ENCODE peak calls at places on chromosome 4, in ten cellular contexts. A is midbrain, Y is dermis microvascular lymphatic vessel endothelial cell, D is progenitor cell of endocrine pancreas, M is COLO829, Q is HEK293T, U is iris pigment epithelial cell, V is NCI-H1092, T is colonic mucosa, L is Caki2. R is an unnamed sample.

GRCh38 chr4:129327637-129328036 is 231.7 kb downstream of the C4orf33 start:
- DNase-seq in T (no peak), U (no peak), D (no peak), V (no peak), Q (no peak), L (no peak), Y (no peak), A (no peak), M (no peak), R (no peak)

GRCh38 chr4:130486186-130486585 is 1390.2 kb downstream of the C4orf33 start:
- DNase-seq in Q (no peak), U (peak; percentile 58), D (no peak), Y (no peak), L (no peak), T (no peak), A (no peak), M (no peak), V (no peak), R (no peak)

GRCh38 chr4:160423879-160424451 is 1321.1 kb downstream of the RAPGEF2 start:
- DNase-seq in U (peak; percentile 17), Y (no peak), M (peak; percentile 59), V (no peak), T (no peak), L (peak; percentile 39), A (no peak), D (no peak), Q (no peak), R (no peak)

GRCh38 chr4:63906660-63907146 is 502.5 kb downstream of the TECRL start:
- DNase-seq in Y (no peak), A (no peak), L (no peak), T (no peak), M (no peak), D (no peak), Q (no peak), U (no peak), V (no peak), R (no peak)

GRCh38 chr4:111464251-111465045 is 680.8 kb upstream of the FAM241A start:
- DNase-seq in M (peak; percentile 3), Q (no peak), T (no peak), Y (no peak), V (no peak), A (no peak), U (peak; percentile 69), L (no peak), D (no peak), R (no peak)

GRCh38 chr4:3439391-3439790 is 2.4 kb upstream of the HGFAC start:
- DNase-seq in D (no peak), A (no peak), T (no peak), Y (no peak), Q (no peak), L (no peak), V (no peak), M (no peak), U (no peak), R (no peak)

GRCh38 chr4:41110050-41110449 is 104.3 kb downstream of the APBB2 start:
- DNase-seq in D (no peak), A (no peak), Y (no peak), V (no peak), U (no peak), L (no peak), T (no peak), M (no peak), Q (no peak), R (no peak)

GRCh38 chr4:127669691-127670090 is 36.9 kb downstream of the INTU start:
- DNase-seq in Q (no peak), D (no peak), M (no peak), V (no peak), L (no peak), U (no peak), A (no peak), Y (no peak), T (no peak), R (no peak)

GRCh38 chr4:80071643-80072606 is 1.1 kb downstream of the ANTXR2 start:
- DNase-seq in U (peak; percentile 51), A (no peak), T (peak; percentile 73), Q (peak; percentile 18), Y (peak; percentile 36), V (peak; percentile 21), M (no peak), L (peak; percentile 1), D (peak; percentile 15), R (no peak)

GRCh38 chr4:38621004-38621684 is 42.9 kb upstream of the KLF3 start:
- DNase-seq in U (peak; percentile 95), Q (peak; percentile 15), M (no peak), Y (no peak), A (no peak), D (no peak), T (peak; percentile 75), V (no peak), L (peak; percentile 28), R (no peak)

GRCh38 chr4:157840630-157841029 is 332.2 kb downstream of the GASK1B start:
- DNase-seq in T (no peak), D (no peak), M (no peak), V (no peak), Y (no peak), A (no peak), Q (no peak), U (no peak), L (no peak), R (no peak)

GRCh38 chr4:85828295-85828910 is 353.5 kb downstream of the ARHGAP24 start:
- DNase-seq in A (no peak), T (no peak), V (no peak), L (peak; percentile 31), M (no peak), U (peak; percentile 74), Y (peak; percentile 43), D (no peak), Q (no peak), R (no peak)

GRCh38 chr4:132557660-132558059 is 591.4 kb upstream of the PCDH10 start:
- DNase-seq in Q (no peak), L (no peak), M (no peak), T (no peak), A (no peak), U (no peak), D (no peak), Y (no peak), V (no peak), R (no peak)

GRCh38 chr4:133146574-133147198 is 2.4 kb upstream of the PCDH10 start:
- DNase-seq in L (peak; percentile 60), M (peak; percentile 24), Y (peak; percentile 63), Q (peak; percentile 45), T (no peak), A (peak; percentile 83), V (no peak), D (peak; percentile 55), U (peak; percentile 64), R (no peak)

GRCh38 chr4:7226464-7226863 is 34.1 kb downstream of the SORCS2 start:
- DNase-seq in Q (no peak), D (no peak), U (no peak), L (no peak), M (no peak), T (no peak), A (no peak), Y (no peak), V (no peak), R (no peak)

GRCh38 chr4:12421364-12421763 is 992.7 kb upstream of the HS3ST1 start:
- DNase-seq in L (peak; percentile 50), A (no peak), Q (no peak), U (no peak), D (no peak), M (no peak), T (no peak), V (no peak), Y (no peak), R (no peak)

GRCh38 chr4:17502764-17503163 is 9.1 kb downstream of the QDPR start:
- DNase-seq in T (no peak), L (peak; percentile 18), A (no peak), V (no peak), Q (no peak), D (no peak), Y (no peak), M (no peak), U (peak; percentile 36), R (peak; percentile 28)

GRCh38 chr4:89158884-89159503 is 47.7 kb downstream of the TIGD2 start:
- DNase-seq in Q (peak; percentile 40), Y (peak; percentile 55), V (no peak), A (peak; percentile 75), L (peak; percentile 34), M (peak; percentile 84), U (peak; percentile 45), T (no peak), D (no peak), R (peak; percentile 63)

GRCh38 chr4:119097282-119097900 is 38.2 kb upstream of the MYOZ2 start:
- DNase-seq in D (no peak), M (no peak), Y (no peak), V (no peak), T (no peak), L (no peak), U (no peak), Q (no peak), A (no peak), R (no peak)

GRCh38 chr4:56215138-56215793 is 172.0 kb downstream of the AASDH start:
- DNase-seq in Q (no peak), T (no peak), A (no peak), M (no peak), V (no peak), Y (peak; percentile 11), D (no peak), U (no peak), L (no peak), R (no peak)

GRCh38 chr4:35695401-35695800 is 548.9 kb downstream of the ARAP2 start:
- DNase-seq in V (no peak), U (no peak), Q (no peak), M (no peak), L (no peak), A (no peak), Y (no peak), T (no peak), D (no peak), R (no peak)

GRCh38 chr4:110247591-110247990 is 49.2 kb upstream of the ELOVL6 start:
- DNase-seq in M (no peak), Q (no peak), V (no peak), Y (no peak), A (no peak), L (no peak), T (no peak), U (no peak), D (no peak), R (no peak)

GRCh38 chr4:8067945-8068894 is 90.4 kb downstream of the ABLIM2 start:
- DNase-seq in A (no peak), V (no peak), U (no peak), Q (no peak), M (no peak), T (no peak), L (no peak), Y (no peak), D (no peak), R (no peak)

GRCh38 chr4:177097291-177097690 is 212.4 kb upstream of the NEIL3 start:
- DNase-seq in T (no peak), U (no peak), D (no peak), L (no peak), Y (no peak), Q (no peak), M (no peak), A (no peak), V (no peak), R (no peak)

GRCh38 chr4:76535603-76536380 is 100.8 kb downstream of the SHROOM3 start:
- DNase-seq in L (peak; percentile 91), Q (no peak), M (no peak), D (no peak), V (no peak), U (no peak), Y (no peak), A (no peak), T (peak; percentile 33), R (no peak)

GRCh38 chr4:54548098-54548620 is 109.6 kb upstream of the KIT start:
- DNase-seq in M (no peak), V (no peak), U (no peak), D (no peak), Y (no peak), L (no peak), Q (no peak), T (no peak), A (no peak), R (no peak)

GRCh38 chr4:159003420-159004253 is 99.2 kb upstream of the RAPGEF2 start:
- DNase-seq in Y (peak; percentile 71), V (peak; percentile 40), Q (no peak), M (no peak), L (no peak), A (no peak), T (no peak), U (peak; percentile 58), D (no peak), R (no peak)

GRCh38 chr4:140690093-140690492 is 66.1 kb downstream of the TBC1D9 start:
- DNase-seq in D (no peak), V (no peak), L (no peak), T (no peak), Q (no peak), A (no peak), Y (no peak), U (no peak), M (no peak), R (no peak)

R was measured in cerebellum.